ENCODE peak calls at places on chromosomes 1 and 21, in five cellular contexts. T, W, D, K and X are unnamed samples.

GRCh38 chr1:101238041-101238515 is 1.3 kb downstream of the S1PR1 start:
- DNase-seq in T (no peak), W (peak; percentile 11), D (no peak), K (no peak), X (peak; percentile 31)

GRCh38 chr1:192559115-192560006 is 16.2 kb upstream of the RGS1 start:
- DNase-seq in T (no peak), W (no peak), D (peak; percentile 85), K (peak; percentile 55), X (no peak)

GRCh38 chr1:175197536-175197935 is 5.0 kb upstream of the KIAA0040 start:
- DNase-seq in T (no peak), W (no peak), D (no peak), K (peak; percentile 4), X (no peak)

GRCh38 chr1:204709021-204709420 is 23.5 kb upstream of the LRRN2 start:
- DNase-seq in T (no peak), W (no peak), D (no peak), K (no peak), X (no peak)

GRCh38 chr1:2198571-2198970 is 4.0 kb upstream of the FAAP20 start:
- DNase-seq in T (peak; percentile 38), W (no peak), D (no peak), K (peak; percentile 45), X (no peak)

GRCh38 chr1:198295186-198295585 is 138.4 kb downstream of the NEK7 start:
- DNase-seq in T (no peak), W (no peak), D (no peak), K (no peak), X (no peak)

GRCh38 chr1:246689409-246689997 is 34.7 kb upstream of the SCCPDH start:
- DNase-seq in T (peak; percentile 93), W (peak; percentile 20), D (peak; percentile 65), K (peak; percentile 87), X (no peak)

GRCh38 chr1:46413596-46413985 is 19.5 kb downstream of the FAAH start:
- DNase-seq in T (no peak), W (no peak), D (no peak), K (peak; percentile 16), X (no peak)

GRCh38 chr1:39287541-39287940 is 83.0 kb downstream of the MACF1 start:
- DNase-seq in T (no peak), W (no peak), D (no peak), K (no peak), X (no peak)

GRCh38 chr1:224780736-224781135 is 148.7 kb upstream of the DNAH14 start:
- DNase-seq in T (no peak), W (no peak), D (no peak), K (no peak), X (no peak)

GRCh38 chr1:30697977-30698376 is 25.4 kb downstream of the MATN1 start:
- DNase-seq in T (no peak), W (no peak), D (peak; percentile 31), K (no peak), X (no peak)

GRCh38 chr1:36775716-36776115 is 258.6 kb downstream of the GRIK3 start:
- DNase-seq in T (no peak), W (no peak), D (no peak), K (no peak), X (no peak)

GRCh38 chr21:16587671-16588379 is 858.0 kb downstream of the USP25 start:
- DNase-seq in T (no peak), W (no peak), D (peak; percentile 82), K (peak; percentile 6), X (no peak)

GRCh38 chr1:177969825-177970371 is at the start of gene SEC16B:
- DNase-seq in T (peak; percentile 99), W (no peak), D (no peak), K (peak; percentile 87), X (no peak)

GRCh38 chr1:26705788-26706237 is 10.0 kb downstream of the ARID1A start:
- DNase-seq in T (no peak), W (no peak), D (peak; percentile 89), K (peak; percentile 46), X (no peak)

GRCh38 chr1:236471653-236472052 is 52.1 kb upstream of the LGALS8 start:
- DNase-seq in T (no peak), W (no peak), D (no peak), K (no peak), X (no peak)

GRCh38 chr21:39968010-39968409 is 100.8 kb downstream of the PCP4 start:
- DNase-seq in T (no peak), W (no peak), D (no peak), K (no peak), X (no peak)

GRCh38 chr1:7778133-7778628 is 5.9 kb upstream of the PER3 start:
- DNase-seq in T (no peak), W (no peak), D (no peak), K (no peak), X (no peak)

GRCh38 chr1:240098534-240098933 is 6.9 kb downstream of the FMN2 start:
- DNase-seq in T (no peak), W (no peak), D (no peak), K (no peak), X (no peak)

GRCh38 chr1:95953668-95954067 is 719.7 kb downstream of the RWDD3 start:
- DNase-seq in T (no peak), W (no peak), D (peak; percentile 0), K (no peak), X (no peak)

GRCh38 chr1:32224285-32224684 is 2.1 kb downstream of the EIF3I start:
- DNase-seq in T (no peak), W (no peak), D (no peak), K (no peak), X (no peak)

GRCh38 chr1:150061632-150062101 is 5.9 kb upstream of the VPS45 start:
- DNase-seq in T (no peak), W (no peak), D (peak; percentile 61), K (no peak), X (no peak)

GRCh38 chr21:40615503-40616376 is 231.2 kb downstream of the DSCAM start:
- DNase-seq in T (no peak), W (no peak), D (no peak), K (no peak), X (no peak)

GRCh38 chr1:109783436-109783835 is 19.7 kb upstream of the EPS8L3 start:
- DNase-seq in T (no peak), W (no peak), D (peak; percentile 42), K (peak; percentile 80), X (no peak)

GRCh38 chr1:193211539-193211938 is 25.1 kb upstream of the B3GALT2 start:
- DNase-seq in T (peak; percentile 31), W (no peak), D (peak; percentile 29), K (peak; percentile 78), X (no peak)

GRCh38 chr1:93979040-93979717 is 69.9 kb upstream of the GCLM start:
- DNase-seq in T (no peak), W (no peak), D (no peak), K (no peak), X (no peak)

GRCh38 chr1:90223401-90223800 is 228.5 kb downstream of the ZNF326 start:
- DNase-seq in T (no peak), W (no peak), D (no peak), K (no peak), X (no peak)

GRCh38 chr1:58451560-58452211 is 94.8 kb downstream of the OMA1 start:
- DNase-seq in T (no peak), W (no peak), D (no peak), K (no peak), X (no peak)